ENCODE peak calls at places on chromosomes 11 and 22, in five cellular contexts. E is adrenal gland, B is pancreas, O is IMR-90, H is upper lobe of right lung. T is an unnamed sample.
A peak's percentile ranks its signal among the peaks of the same experiment; 100 is the strongest.

GRCh38 chr11:67416416-67417335 is 1.2 kb downstream of the CARNS1 start:
- DNase-seq in E (no peak), B (no peak), H (peak; percentile 78), O (no peak), T (no peak)

GRCh38 chr11:12220305-12220704 is 109.9 kb downstream of the MICAL2 start:
- DNase-seq in H (no peak), O (no peak), B (peak; percentile 62), E (no peak), T (no peak)

GRCh38 chr22:40484906-40485660 is 114.7 kb downstream of the SGSM3 start:
- DNase-seq in E (no peak), O (peak; percentile 47), H (no peak), B (no peak), T (no peak)

GRCh38 chr11:35006389-35007128 is 90.1 kb downstream of the PDHX start:
- DNase-seq in H (no peak), O (peak; percentile 37), B (no peak), E (no peak), T (no peak)

GRCh38 chr11:85866137-85866827 is 11.1 kb downstream of the CCDC83 start:
- DNase-seq in O (no peak), B (no peak), E (no peak), H (no peak), T (no peak)

GRCh38 chr11:11173316-11174025 is 179.6 kb downstream of the CSNK2A3 start:
- DNase-seq in O (no peak), B (no peak), H (no peak), E (no peak), T (no peak)

GRCh38 chr11:8092587-8093424 is 11.8 kb downstream of the TUB start:
- DNase-seq in E (peak; percentile 76), B (peak; percentile 59), H (no peak), O (peak; percentile 66), T (peak; percentile 61)

GRCh38 chr22:23751441-23751996 is 607 bp upstream of the ZNF70 start:
- DNase-seq in B (no peak), H (no peak), O (no peak), E (no peak), T (peak; percentile 58)

GRCh38 chr11:72411623-72412532 is 22.5 kb downstream of the CLPB start:
- DNase-seq in H (no peak), O (no peak), E (peak; percentile 36), B (no peak), T (no peak)

GRCh38 chr11:108733479-108734116 is 68.7 kb downstream of the DDX10 start:
- DNase-seq in O (peak; percentile 62), B (no peak), E (no peak), H (no peak), T (no peak)

GRCh38 chr22:45083659-45084305 is 74.0 kb upstream of the PHF21B start:
- DNase-seq in O (peak; percentile 81), E (peak; percentile 42), H (no peak), B (no peak), T (no peak)

GRCh38 chr22:45077826-45078334 is 68.1 kb upstream of the PHF21B start:
- DNase-seq in E (no peak), B (no peak), H (no peak), O (no peak), T (no peak)

GRCh38 chr22:45087802-45088201 is 75.9 kb upstream of the NUP50 start:
- DNase-seq in O (no peak), E (no peak), H (no peak), B (no peak), T (no peak)

GRCh38 chr22:45084400-45084920 is 74.7 kb upstream of the PHF21B start:
- DNase-seq in E (no peak), O (no peak), H (no peak), B (no peak), T (no peak)

GRCh38 chr22:45082795-45083194 is 73.0 kb upstream of the PHF21B start:
- DNase-seq in O (no peak), H (no peak), E (no peak), B (no peak), T (peak; percentile 20)
- TF ChIP-seq CTCF in O (peak; percentile 43), H (no peak), E (no peak), B (no peak), T (peak; percentile 4)

GRCh38 chr22:20567371-20567847 is 60.0 kb downstream of the MED15 start:
- DNase-seq in H (no peak), E (no peak), O (peak; percentile 66), B (no peak), T (peak; percentile 30)

GRCh38 chr22:20568502-20569058 is 61.2 kb downstream of the MED15 start:
- DNase-seq in B (no peak), E (no peak), H (no peak), O (no peak), T (no peak)

GRCh38 chr22:20571078-20571503 is 63.7 kb downstream of the MED15 start:
- DNase-seq in B (no peak), E (no peak), O (no peak), H (no peak), T (no peak)

GRCh38 chr22:20567993-20568417 is 60.6 kb downstream of the MED15 start:
- DNase-seq in B (no peak), O (peak; percentile 59), H (peak; percentile 51), E (no peak), T (no peak)

GRCh38 chr22:20569059-20570058 is 61.9 kb downstream of the MED15 start:
- DNase-seq in O (peak; percentile 99), E (peak; percentile 89), B (no peak), H (peak; percentile 93), T (peak; percentile 57)
- H3K4me1 ChIP-seq in O (peaks cover 50% of the 10 kb centered on the region), E (peaks cover 28% of the 10 kb centered on the region), B (peaks cover 7% of the 10 kb centered on the region), H (peaks cover 65% of the 10 kb centered on the region), T (peaks cover 13% of the 10 kb centered on the region)

GRCh38 chr11:63822438-63822837 is 9.2 kb downstream of the SPINDOC start:
- DNase-seq in H (no peak), B (no peak), O (no peak), E (no peak), T (no peak)

GRCh38 chr11:63818609-63819008 is 5.4 kb downstream of the SPINDOC start:
- DNase-seq in H (no peak), B (no peak), O (no peak), E (no peak), T (no peak)

GRCh38 chr11:63817758-63818498 is 4.7 kb downstream of the SPINDOC start:
- DNase-seq in O (no peak), B (no peak), E (no peak), H (no peak), T (no peak)

GRCh38 chr11:63816732-63817131 is 3.5 kb downstream of the SPINDOC start:
- DNase-seq in H (no peak), E (no peak), O (no peak), B (no peak), T (no peak)

GRCh38 chr11:63821411-63821810 is 8.2 kb downstream of the SPINDOC start:
- DNase-seq in E (no peak), H (no peak), O (no peak), B (no peak), T (no peak)
- H3K36me3 ChIP-seq in E (peaks cover 71% of the 10 kb centered on the region), H (peaks cover 91% of the 10 kb centered on the region), O (peaks cover 76% of the 10 kb centered on the region), B (no peaks in the 10 kb centered on the region), T (peaks cover 14% of the 10 kb centered on the region)

DNA sequence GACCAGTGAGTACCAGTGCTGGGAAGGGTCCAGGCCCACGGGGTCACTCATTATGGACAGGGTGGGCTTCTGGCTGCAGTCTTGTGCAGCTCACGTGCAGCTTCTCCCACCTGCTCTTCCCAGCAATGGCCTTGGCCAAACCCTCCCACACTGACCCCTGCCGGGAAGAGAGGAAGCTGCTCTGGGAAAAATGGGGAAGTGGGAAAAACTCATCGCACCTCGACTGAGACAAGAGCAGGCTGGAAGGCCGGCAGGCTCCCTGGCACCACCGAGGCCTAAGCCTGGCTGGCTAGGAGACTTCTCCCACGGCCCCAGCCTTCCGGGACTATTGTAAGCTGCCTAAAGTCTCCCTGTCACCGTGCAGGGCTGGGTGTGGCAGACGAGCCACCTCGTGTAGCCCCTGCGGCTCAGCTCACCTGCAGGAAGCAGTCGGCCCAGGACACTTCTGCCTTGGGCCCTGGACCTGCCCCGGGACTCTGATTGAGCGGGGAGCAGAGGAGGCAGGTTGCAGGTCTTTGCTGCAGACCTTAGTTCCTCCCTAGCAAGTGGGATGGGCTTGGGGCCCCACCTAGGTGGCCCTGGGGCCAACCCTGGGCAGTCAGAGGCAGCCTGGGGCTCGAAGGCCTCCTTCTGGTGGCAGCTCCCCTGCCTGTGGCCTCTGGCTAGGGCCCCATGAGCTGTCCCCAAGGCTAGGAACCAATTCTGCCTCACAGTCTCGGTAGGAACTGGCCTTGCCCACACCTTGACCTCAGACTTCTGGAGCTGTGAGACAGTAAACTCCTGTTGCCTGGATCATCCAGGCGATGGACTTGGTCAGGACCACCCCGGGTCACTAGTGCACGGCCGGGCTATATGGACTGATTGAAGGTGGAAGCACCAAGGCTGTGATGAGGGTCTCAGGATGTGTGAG is 23.1 kb downstream of the MRGPRG start:
- DNase-seq in B (no peak), H (peak; percentile 64), E (peak; percentile 35), O (peak; percentile 14), T (peak; percentile 35)
- TF ChIP-seq CTCF in B (no peak), H (peak; percentile 32), E (no peak), O (peak; percentile 51), T (peak; percentile 56)

DNA sequence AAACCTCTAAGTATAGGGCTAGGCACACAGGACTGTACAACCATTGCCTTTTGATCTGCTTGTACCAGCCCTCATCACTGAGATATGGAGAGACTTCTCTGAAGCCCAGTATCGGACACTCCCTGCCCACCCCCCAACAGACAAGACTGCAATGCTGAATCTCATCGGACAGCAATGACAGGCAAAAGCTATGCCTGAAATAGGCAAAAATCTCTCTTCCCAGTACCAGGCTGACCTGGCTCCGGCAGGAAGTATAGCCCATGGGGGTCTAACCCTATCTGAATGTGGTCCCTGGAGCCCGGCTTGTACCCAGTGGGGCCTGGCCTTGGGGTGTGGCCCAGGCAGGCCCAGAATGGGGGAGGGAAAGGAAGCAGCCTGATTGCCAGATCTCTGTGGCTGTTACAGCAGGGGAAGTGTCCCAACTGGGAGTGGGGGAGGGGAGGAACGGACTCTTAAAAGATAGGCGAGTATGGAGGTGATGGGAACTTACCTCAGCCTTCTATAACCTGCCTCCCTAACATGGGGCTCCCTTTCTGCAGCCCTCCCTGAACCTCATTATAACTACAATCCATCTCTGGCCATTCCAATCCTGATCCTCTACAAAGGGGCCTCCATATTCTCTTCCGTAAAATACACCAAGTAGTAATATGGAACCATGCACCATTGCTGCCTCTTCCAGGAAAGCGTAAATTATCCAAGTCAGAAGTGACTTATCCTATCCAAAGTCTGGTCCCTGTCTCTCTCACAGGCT is 6.2 kb downstream of the RHOG start:
- DNase-seq in B (peak; percentile 56), O (no peak), H (peak; percentile 72), E (no peak), T (no peak)
- H3K4me1 ChIP-seq in B (peaks cover 7% of the 10 kb centered on the region), O (peaks cover 19% of the 10 kb centered on the region), H (peaks cover 89% of the 10 kb centered on the region), E (peaks cover 31% of the 10 kb centered on the region), T (peaks cover 17% of the 10 kb centered on the region)

DNA sequence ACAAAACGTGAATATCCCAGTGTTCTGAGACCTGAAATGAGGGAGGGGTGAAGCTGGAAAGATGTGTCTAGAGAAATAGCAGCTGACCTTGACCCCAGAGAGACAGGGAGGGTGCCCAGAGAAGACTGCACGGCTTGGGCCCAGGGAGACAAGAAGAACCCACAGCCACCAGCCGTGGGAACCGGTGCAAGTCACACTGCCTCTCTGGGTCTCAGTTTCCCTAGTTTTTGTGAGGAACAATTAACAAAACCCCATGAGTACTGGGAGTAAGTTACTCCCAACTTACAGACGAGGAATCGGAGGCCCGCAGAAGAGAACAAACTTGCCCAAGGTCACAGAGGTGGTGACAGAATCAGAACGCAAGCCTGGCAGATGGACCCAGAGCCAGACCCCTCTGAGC is 19.2 kb downstream of the TNKS1BP1 start:
- DNase-seq in O (no peak), B (no peak), E (no peak), H (no peak), T (no peak)
- H3K36me3 ChIP-seq in O (peaks cover 73% of the 10 kb centered on the region), B (peaks cover 14% of the 10 kb centered on the region), E (peaks cover 39% of the 10 kb centered on the region), H (peaks cover 53% of the 10 kb centered on the region), T (peaks cover 15% of the 10 kb centered on the region)

GRCh38 chr11:1454576-1454975 is 32.0 kb downstream of the MOB2 start:
- DNase-seq in H (no peak), E (no peak), O (no peak), B (no peak), T (no peak)
- TF ChIP-seq CTCF in H (no peak), E (no peak), O (no peak), B (no peak), T (no peak)